ENCODE peak calls at places on chromosomes 12 and 14, in seven cellular contexts. D is GM12878, Q is SK-N-SH, O is HCT116, R is HepG2, K is H1, M is K562. G is an unnamed sample.
A peak's percentile ranks its signal among the peaks of the same experiment; 100 is the strongest.

GRCh38 chr12:20527396-20528154 is 159.2 kb downstream of the PDE3A start:
- DNase-seq in M (no peak), D (no peak), K (no peak), O (no peak), R (no peak), Q (no peak), G (no peak)

GRCh38 chr12:132190012-132190755 is 45.9 kb downstream of the NOC4L start:
- DNase-seq in Q (no peak), R (no peak), K (no peak), D (no peak), O (no peak), M (no peak), G (no peak)

GRCh38 chr14:59997496-59997895 is 77.6 kb downstream of the LRRC9 start:
- DNase-seq in K (no peak), Q (no peak), D (no peak), M (no peak), O (no peak), R (no peak), G (no peak)

GRCh38 chr12:4587108-4587507 is 25.1 kb downstream of the DYRK4 start:
- DNase-seq in Q (no peak), K (no peak), M (no peak), O (no peak), R (no peak), D (no peak), G (no peak)

GRCh38 chr12:29155079-29155478 is 6.0 kb downstream of the FAR2 start:
- DNase-seq in M (peak; percentile 24), O (no peak), D (no peak), K (no peak), R (no peak), Q (peak; percentile 40), G (no peak)

GRCh38 chr12:107415066-107415465 is 270.5 kb upstream of the PWP1 start:
- DNase-seq in M (no peak), K (no peak), R (no peak), Q (no peak), O (no peak), D (no peak), G (no peak)

GRCh38 chr12:68140576-68140975 is 19.0 kb downstream of the IFNG start:
- DNase-seq in R (no peak), M (no peak), D (no peak), Q (no peak), K (no peak), O (no peak), G (no peak)

GRCh38 chr12:33795536-33795935 is 226.8 kb upstream of the ALG10 start:
- DNase-seq in D (no peak), K (no peak), Q (no peak), R (no peak), M (no peak), O (no peak), G (no peak)

GRCh38 chr12:121448771-121449315 is 48.9 kb downstream of the RNF34 start:
- DNase-seq in O (no peak), M (no peak), Q (no peak), K (no peak), D (no peak), R (no peak), G (no peak)

GRCh38 chr12:24895612-24896011 is 53.3 kb downstream of the BCAT1 start:
- DNase-seq in M (no peak), R (no peak), O (no peak), K (no peak), Q (no peak), D (no peak), G (no peak)

GRCh38 chr12:43978546-43978945 is 142.7 kb downstream of the TMEM117 start:
- DNase-seq in Q (no peak), O (no peak), M (no peak), R (no peak), D (no peak), K (no peak), G (no peak)

GRCh38 chr14:55752580-55753365 is 172.8 kb downstream of the KTN1 start:
- DNase-seq in D (no peak), M (no peak), R (no peak), K (no peak), Q (no peak), O (no peak), G (no peak)

GRCh38 chr14:76917759-76918175 is 91.6 kb downstream of the LRRC74A start:
- DNase-seq in K (no peak), O (no peak), D (no peak), M (no peak), R (no peak), Q (no peak), G (no peak)

GRCh38 chr12:45416161-45416560 is 200.3 kb downstream of the ANO6 start:
- DNase-seq in R (no peak), D (no peak), K (no peak), M (no peak), O (no peak), Q (no peak), G (no peak)

GRCh38 chr14:29016050-29016900 is 249.7 kb downstream of the FOXG1 start:
- DNase-seq in M (peak; percentile 25), K (peak; percentile 59), R (peak; percentile 78), D (no peak), O (no peak), Q (peak; percentile 7), G (peak; percentile 5)

DNA sequence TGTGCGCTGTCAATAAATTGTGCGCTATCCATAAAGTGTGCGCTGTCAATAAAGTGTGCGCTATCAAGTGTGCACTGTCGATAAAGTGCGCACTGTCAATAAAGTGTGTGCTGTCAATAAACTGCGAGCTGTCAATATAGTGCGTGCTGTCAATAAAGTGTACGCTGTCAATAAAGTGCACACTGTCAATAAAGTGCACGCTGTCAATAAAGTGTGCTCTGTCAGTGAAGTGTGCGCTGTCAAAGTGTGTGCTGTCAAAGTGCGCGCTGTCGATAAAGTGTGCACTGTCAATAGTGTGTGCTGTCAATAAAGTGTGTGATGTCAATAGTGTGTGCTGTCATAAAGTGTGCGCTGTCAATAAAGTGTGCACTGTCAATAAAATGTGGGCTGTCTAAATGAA is 2.9 kb upstream of the CHGA start:
- DNase-seq in R (no peak), O (no peak), M (no peak), D (no peak), K (no peak), Q (no peak), G (no peak)
- H3K4me3 ChIP-seq in R (no peak overlapping the region), O (no peak overlapping the region), M (no peak overlapping the region), D (no peak overlapping the region), K (no peak overlapping the region), Q (no peak overlapping the region), G (no peak overlapping the region)

GRCh38 chr12:92337128-92337527 is 191.5 kb upstream of the BTG1 start:
- DNase-seq in D (no peak), K (no peak), Q (no peak), R (no peak), M (no peak), O (no peak), G (no peak)
- TF ChIP-seq SIN3A in D (no peak), K (no peak), Q (no peak), R (no peak), M (no peak), O (no peak), G (no peak)

GRCh38 chr14:37114559-37114958 is 57.8 kb downstream of the SLC25A21 start:
- DNase-seq in D (no peak), Q (no peak), O (no peak), K (no peak), R (no peak), M (no peak), G (no peak)
- H3K4me3 ChIP-seq in D (no peak overlapping the region), Q (no peak overlapping the region), O (no peak overlapping the region), K (no peak overlapping the region), R (no peak overlapping the region), M (no peak overlapping the region), G (no peak overlapping the region)

GRCh38 chr14:64736271-64737131 is 32.3 kb downstream of the PLEKHG3 start:
- DNase-seq in D (no peak), O (no peak), K (no peak), R (peak; percentile 43), Q (no peak), M (peak; percentile 23), G (no peak)
- TF ChIP-seq SIN3A in D (no peak), O (no peak), K (no peak), R (no peak), Q (no peak), M (no peak), G (no peak)

DNA sequence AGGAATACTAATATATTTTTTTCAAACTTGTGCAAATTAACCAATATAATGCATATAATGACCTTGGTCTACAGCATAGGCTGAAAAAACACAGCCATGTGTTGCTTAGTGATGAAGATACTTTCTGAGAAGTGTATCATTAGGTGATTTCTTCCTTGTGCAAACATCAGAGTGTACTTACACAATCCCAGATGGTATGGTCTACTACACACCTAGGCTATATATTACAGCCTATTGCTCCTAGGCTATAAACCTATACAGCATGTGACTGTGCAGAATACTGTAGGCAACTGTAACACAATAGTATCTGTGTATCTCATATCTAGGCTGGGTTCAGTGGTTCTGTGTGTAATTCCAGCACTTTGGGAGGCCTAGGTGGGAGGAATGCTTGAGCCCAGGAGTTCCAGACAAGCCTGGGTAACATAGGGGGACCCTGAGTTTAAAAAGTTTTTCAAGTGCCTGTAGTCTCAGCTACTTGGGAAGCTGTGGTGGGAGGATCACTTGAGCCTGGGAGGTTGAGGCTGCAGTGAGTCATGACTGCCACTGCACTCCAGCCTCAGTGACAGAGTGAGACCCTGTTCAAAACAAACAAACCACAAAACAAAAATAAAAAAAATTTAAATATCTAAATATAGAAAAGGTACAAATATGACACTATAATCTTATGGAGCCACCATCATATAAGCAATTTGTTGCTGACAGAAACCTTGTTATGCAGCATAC is 66.7 kb downstream of the GRIP1 start:
- DNase-seq in M (no peak), Q (no peak), D (no peak), K (no peak), R (no peak), O (no peak), G (no peak)
- H3K4me3 ChIP-seq in M (no peak overlapping the region), Q (no peak overlapping the region), D (no peak overlapping the region), K (no peak overlapping the region), R (no peak overlapping the region), O (no peak overlapping the region), G (no peak overlapping the region)

DNA sequence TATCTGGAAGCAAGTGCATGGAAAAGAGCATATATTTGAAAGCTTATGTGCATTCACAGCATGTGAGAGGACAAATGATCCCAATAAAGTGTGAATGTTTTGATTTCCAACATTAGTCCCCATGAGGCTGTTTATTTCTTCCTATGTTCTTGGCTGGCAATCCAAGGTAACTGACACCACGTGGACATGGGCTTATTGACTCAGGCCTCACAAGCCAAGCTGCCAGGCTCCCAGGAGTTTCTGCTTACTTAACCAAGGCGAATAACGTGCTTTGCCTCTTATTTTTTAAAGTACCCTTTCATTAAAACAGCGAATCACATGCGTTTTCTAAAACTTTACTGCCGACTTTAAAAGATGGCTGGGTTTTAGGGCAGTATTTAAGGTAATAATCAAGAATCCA is 441.7 kb downstream of the FUT8 start:
- DNase-seq in R (no peak), O (no peak), D (no peak), Q (no peak), K (no peak), M (no peak), G (no peak)
- TF ChIP-seq SIN3A in R (no peak), O (no peak), D (no peak), Q (no peak), K (no peak), M (no peak), G (no peak)

GRCh38 chr14:68628605-68629310 is 164.1 kb downstream of the ZFP36L1 start:
- DNase-seq in R (peak; percentile 19), M (no peak), K (no peak), D (no peak), O (no peak), Q (no peak), G (no peak)
- H3K4me3 ChIP-seq in R (no peak overlapping the region), M (no peak overlapping the region), K (peak overlapping the region; percentile 37), D (no peak overlapping the region), O (peak overlapping the region; percentile 49), Q (no peak overlapping the region), G (no peak overlapping the region)

G was measured in Panc1.